ENCODE peak calls at places on chromosomes 12 and 14, in four cellular contexts. One of them, this sample, is unnamed.

GRCh38 chr12:51788876-51789275 is 59.6 kb downstream of the FIGNL2 start:
- DNase-seq in A549: no peak
- DNase-seq in NB4: no peak
- DNase-seq in WTC11: no peak
- DNase-seq in this sample: no peak

GRCh38 chr14:104795781-104796681 is 483 bp upstream of the AKT1 start:
- DNase-seq in A549: peak
- DNase-seq in NB4: peak
- DNase-seq in WTC11: no peak
- DNase-seq in this sample: no peak

GRCh38 chr12:97300431-97300830 is 162.2 kb upstream of the RMST start:
- DNase-seq in A549: no peak
- DNase-seq in NB4: no peak
- DNase-seq in WTC11: no peak
- DNase-seq in this sample: no peak

GRCh38 chr14:69268223-69268622 is 8.3 kb downstream of the GALNT16 start:
- DNase-seq in A549: no peak
- DNase-seq in NB4: no peak
- DNase-seq in WTC11: no peak
- DNase-seq in this sample: no peak

GRCh38 chr12:47979166-47979565 is 15.8 kb downstream of the TMEM106C start:
- DNase-seq in A549: no peak
- DNase-seq in NB4: no peak
- DNase-seq in WTC11: no peak
- DNase-seq in this sample: no peak

GRCh38 chr12:59980491-59980890 is 384.7 kb downstream of the SLC16A7 start:
- DNase-seq in A549: no peak
- DNase-seq in NB4: no peak
- DNase-seq in WTC11: no peak
- DNase-seq in this sample: no peak

GRCh38 chr12:106204312-106204711 is 43.5 kb downstream of the CKAP4 start:
- DNase-seq in A549: no peak
- DNase-seq in NB4: no peak
- DNase-seq in WTC11: no peak
- DNase-seq in this sample: no peak

GRCh38 chr12:39990122-39991101 is 115.5 kb downstream of the SLC2A13 start:
- DNase-seq in A549: peak
- DNase-seq in NB4: peak
- DNase-seq in WTC11: peak
- DNase-seq in this sample: peak

GRCh38 chr12:109276160-109276559 is 32.9 kb downstream of the FOXN4 start:
- DNase-seq in A549: no peak
- DNase-seq in NB4: peak
- DNase-seq in WTC11: no peak
- DNase-seq in this sample: no peak

GRCh38 chr12:109278912-109279311 is 30.2 kb downstream of the FOXN4 start:
- DNase-seq in A549: no peak
- DNase-seq in NB4: no peak
- DNase-seq in WTC11: no peak
- DNase-seq in this sample: no peak

GRCh38 chr12:109277255-109277898 is 31.7 kb downstream of the FOXN4 start:
- DNase-seq in A549: no peak
- DNase-seq in NB4: no peak
- DNase-seq in WTC11: no peak
- DNase-seq in this sample: no peak

GRCh38 chr12:109279525-109279924 is 29.6 kb downstream of the FOXN4 start:
- DNase-seq in A549: no peak
- DNase-seq in NB4: no peak
- DNase-seq in WTC11: no peak
- DNase-seq in this sample: no peak

GRCh38 chr12:109277899-109278762 is 31.0 kb downstream of the FOXN4 start:
- DNase-seq in A549: peak
- DNase-seq in NB4: peak
- DNase-seq in WTC11: no peak
- DNase-seq in this sample: no peak
- TF ChIP-seq MAX in A549: peak
- TF ChIP-seq MAX in NB4: peak
- TF ChIP-seq MAX in WTC11: no peak
- TF ChIP-seq MAX in this sample: no peak

GRCh38 chr12:104687823-104688573 is 231.2 kb downstream of the CHST11 start:
- DNase-seq in A549: no peak
- DNase-seq in NB4: peak
- DNase-seq in WTC11: no peak
- DNase-seq in this sample: no peak

GRCh38 chr12:104682790-104683279 is 226.1 kb downstream of the CHST11 start:
- DNase-seq in A549: no peak
- DNase-seq in NB4: peak
- DNase-seq in WTC11: no peak
- DNase-seq in this sample: peak

GRCh38 chr12:104683831-104684503 is 227.2 kb downstream of the CHST11 start:
- DNase-seq in A549: no peak
- DNase-seq in NB4: no peak
- DNase-seq in WTC11: no peak
- DNase-seq in this sample: no peak

GRCh38 chr12:104686196-104686595 is 229.4 kb downstream of the CHST11 start:
- DNase-seq in A549: peak
- DNase-seq in NB4: peak
- DNase-seq in WTC11: no peak
- DNase-seq in this sample: no peak

GRCh38 chr12:104684884-104685283 is 228.1 kb downstream of the CHST11 start:
- DNase-seq in A549: no peak
- DNase-seq in NB4: no peak
- DNase-seq in WTC11: no peak
- DNase-seq in this sample: no peak
- TF ChIP-seq MAX in A549: no peak
- TF ChIP-seq MAX in NB4: no peak
- TF ChIP-seq MAX in WTC11: no peak
- TF ChIP-seq MAX in this sample: no peak

GRCh38 chr12:104909761-104910160 is 48.3 kb downstream of the SLC41A2 start:
- DNase-seq in A549: no peak
- DNase-seq in NB4: no peak
- DNase-seq in WTC11: no peak
- DNase-seq in this sample: no peak
- TF ChIP-seq MAX in A549: no peak
- TF ChIP-seq MAX in NB4: no peak
- TF ChIP-seq MAX in WTC11: no peak
- TF ChIP-seq MAX in this sample: no peak

GRCh38 chr12:124167141-124167540 is 127.8 kb upstream of the RFLNA start:
- DNase-seq in A549: no peak
- DNase-seq in NB4: no peak
- DNase-seq in WTC11: no peak
- DNase-seq in this sample: no peak
- TF ChIP-seq MAX in A549: no peak
- TF ChIP-seq MAX in NB4: no peak
- TF ChIP-seq MAX in WTC11: no peak
- TF ChIP-seq MAX in this sample: no peak